ENCODE peak calls at places on chromosomes 12 and 14, in five cellular contexts. I is H4, A is ELR, X is H54, D is mucosa of gallbladder. J is an unnamed sample.

GRCh38 chr12:45695035-45695434 is 34.5 kb upstream of the ARID2 start:
- DNase-seq in I (no peak), A (no peak), X (no peak), D (no peak), J (no peak)

GRCh38 chr12:1845010-1845409 is 24.6 kb downstream of the LRTM2 start:
- DNase-seq in I (no peak), A (no peak), X (no peak), D (no peak), J (no peak)

GRCh38 chr12:90908465-90908864 is 46.5 kb downstream of the CCER1 start:
- DNase-seq in I (peak; percentile 5), A (peak; percentile 73), X (peak; percentile 7), D (no peak), J (no peak)

GRCh38 chr14:68214431-68214830 is 394.9 kb downstream of the RAD51B start:
- DNase-seq in I (no peak), A (no peak), X (no peak), D (no peak), J (no peak)

GRCh38 chr14:99191663-99192621 is 80.1 kb downstream of the BCL11B start:
- DNase-seq in I (peak; percentile 73), A (peak; percentile 4), X (peak; percentile 27), D (peak; percentile 71), J (no peak)

GRCh38 chr14:92844220-92844619 is 50.1 kb downstream of the GOLGA5 start:
- DNase-seq in I (no peak), A (no peak), X (no peak), D (no peak), J (no peak)

GRCh38 chr12:130117256-130117655 is 45.0 kb upstream of the FZD10 start:
- DNase-seq in I (no peak), A (no peak), X (no peak), D (no peak), J (no peak)

GRCh38 chr14:105299654-105300541 is 903 bp downstream of the BRF1 start:
- DNase-seq in I (no peak), A (peak; percentile 50), X (no peak), D (no peak), J (no peak)

GRCh38 chr14:96405603-96406158 is 13.8 kb downstream of the AK7 start:
- DNase-seq in I (no peak), A (no peak), X (no peak), D (no peak), J (no peak)

GRCh38 chr12:16299403-16299802 is 21.9 kb upstream of the SLC15A5 start:
- DNase-seq in I (no peak), A (no peak), X (no peak), D (no peak), J (no peak)

GRCh38 chr14:26330982-26331381 is 266.9 kb downstream of the NOVA1 start:
- DNase-seq in I (no peak), A (no peak), X (no peak), D (peak; percentile 79), J (no peak)

GRCh38 chr12:109461846-109462766 is 15.0 kb downstream of the KCTD10 start:
- DNase-seq in I (peak; percentile 87), A (peak; percentile 91), X (peak; percentile 69), D (peak; percentile 83), J (peak; percentile 70)